ENCODE peak calls at places on chromosome 20, in six cellular contexts. One of them, this sample, is unnamed.

GRCh38 chr20:47243906-47244305 is 112.6 kb downstream of the ZMYND8 start:
- DNase-seq in SK-N-SH: no peak
- DNase-seq in K562: no peak
- DNase-seq in HepG2: no peak
- DNase-seq in H1: no peak
- DNase-seq in HCT116: no peak
- DNase-seq in this sample: no peak

GRCh38 chr20:50356522-50356880 is 153.7 kb upstream of the PTPN1 start:
- DNase-seq in SK-N-SH: no peak
- DNase-seq in HepG2: no peak
- DNase-seq in K562: no peak
- DNase-seq in HCT116: no peak
- DNase-seq in H1: no peak
- DNase-seq in this sample: no peak

GRCh38 chr20:7959484-7959883 is 19.2 kb upstream of the HAO1 start:
- DNase-seq in HepG2: no peak
- DNase-seq in SK-N-SH: no peak
- DNase-seq in HCT116: no peak
- DNase-seq in K562: no peak
- DNase-seq in H1: no peak
- DNase-seq in this sample: no peak

GRCh38 chr20:15399781-15400180 is 1062.4 kb upstream of the FLRT3 start:
- DNase-seq in HCT116: no peak
- DNase-seq in SK-N-SH: no peak
- DNase-seq in HepG2: no peak
- DNase-seq in K562: no peak
- DNase-seq in H1: no peak
- DNase-seq in this sample: no peak

GRCh38 chr20:36821964-36822437 is 48.4 kb upstream of the DSN1 start:
- DNase-seq in K562: peak
- DNase-seq in HepG2: no peak
- DNase-seq in SK-N-SH: no peak
- DNase-seq in H1: no peak
- DNase-seq in HCT116: no peak
- DNase-seq in this sample: no peak

GRCh38 chr20:49024220-49024619 is 21.9 kb upstream of the CSE1L start:
- DNase-seq in H1: no peak
- DNase-seq in HepG2: no peak
- DNase-seq in SK-N-SH: no peak
- DNase-seq in HCT116: no peak
- DNase-seq in K562: no peak
- DNase-seq in this sample: no peak

GRCh38 chr20:29448806-29449470 is 1808.5 kb upstream of the DEFB115 start:
- DNase-seq in K562: no peak
- DNase-seq in H1: no peak
- DNase-seq in SK-N-SH: peak
- DNase-seq in HepG2: no peak
- DNase-seq in HCT116: no peak
- DNase-seq in this sample: no peak

GRCh38 chr20:57434390-57434700 is 43.1 kb downstream of the RBM38 start:
- DNase-seq in H1: no peak
- DNase-seq in HCT116: no peak
- DNase-seq in SK-N-SH: no peak
- DNase-seq in HepG2: no peak
- DNase-seq in K562: no peak
- DNase-seq in this sample: no peak

GRCh38 chr20:54680872-54681297 is 205.5 kb downstream of the DOK5 start:
- DNase-seq in H1: no peak
- DNase-seq in HepG2: peak
- DNase-seq in HCT116: peak
- DNase-seq in K562: peak
- DNase-seq in SK-N-SH: peak
- DNase-seq in this sample: no peak

GRCh38 chr20:61054411-61054810 is 197.7 kb upstream of the CDH4 start:
- DNase-seq in K562: no peak
- DNase-seq in HCT116: no peak
- DNase-seq in H1: no peak
- DNase-seq in SK-N-SH: no peak
- DNase-seq in HepG2: no peak
- DNase-seq in this sample: no peak

GRCh38 chr20:61055642-61056041 is 196.4 kb upstream of the CDH4 start:
- DNase-seq in SK-N-SH: no peak
- DNase-seq in HCT116: no peak
- DNase-seq in HepG2: no peak
- DNase-seq in H1: no peak
- DNase-seq in K562: no peak
- DNase-seq in this sample: no peak

GRCh38 chr20:61056136-61056535 is 195.9 kb upstream of the CDH4 start:
- DNase-seq in K562: no peak
- DNase-seq in HCT116: no peak
- DNase-seq in SK-N-SH: no peak
- DNase-seq in HepG2: no peak
- DNase-seq in H1: no peak
- DNase-seq in this sample: no peak

GRCh38 chr20:61053487-61054277 is 198.4 kb upstream of the CDH4 start:
- DNase-seq in SK-N-SH: no peak
- DNase-seq in HCT116: no peak
- DNase-seq in K562: no peak
- DNase-seq in HepG2: no peak
- DNase-seq in H1: no peak
- DNase-seq in this sample: no peak

GRCh38 chr20:61055130-61055529 is 196.9 kb upstream of the CDH4 start:
- DNase-seq in HepG2: no peak
- DNase-seq in SK-N-SH: no peak
- DNase-seq in H1: no peak
- DNase-seq in HCT116: no peak
- DNase-seq in K562: no peak
- DNase-seq in this sample: no peak
- TF ChIP-seq CTCF in HepG2: no peak
- TF ChIP-seq CTCF in SK-N-SH: no peak
- TF ChIP-seq CTCF in H1: no peak
- TF ChIP-seq CTCF in HCT116: no peak
- TF ChIP-seq CTCF in K562: no peak
- TF ChIP-seq CTCF in this sample: no peak

GRCh38 chr20:60752741-60753420 is 499.2 kb upstream of the CDH4 start:
- DNase-seq in H1: no peak
- DNase-seq in K562: no peak
- DNase-seq in SK-N-SH: no peak
- DNase-seq in HepG2: no peak
- DNase-seq in HCT116: no peak
- DNase-seq in this sample: no peak

GRCh38 chr20:60750909-60751308 is 501.2 kb upstream of the CDH4 start:
- DNase-seq in H1: no peak
- DNase-seq in HCT116: no peak
- DNase-seq in K562: no peak
- DNase-seq in HepG2: no peak
- DNase-seq in SK-N-SH: no peak
- DNase-seq in this sample: no peak

GRCh38 chr20:60751826-60752225 is 500.2 kb upstream of the CDH4 start:
- DNase-seq in HCT116: no peak
- DNase-seq in SK-N-SH: no peak
- DNase-seq in HepG2: no peak
- DNase-seq in H1: no peak
- DNase-seq in K562: no peak
- DNase-seq in this sample: no peak

GRCh38 chr20:60748086-60748485 is 504.0 kb upstream of the CDH4 start:
- DNase-seq in H1: no peak
- DNase-seq in HepG2: no peak
- DNase-seq in HCT116: no peak
- DNase-seq in K562: no peak
- DNase-seq in SK-N-SH: no peak
- DNase-seq in this sample: no peak

GRCh38 chr20:60749804-60750602 is 502.1 kb upstream of the CDH4 start:
- DNase-seq in HepG2: no peak
- DNase-seq in H1: peak
- DNase-seq in SK-N-SH: peak
- DNase-seq in K562: peak
- DNase-seq in HCT116: no peak
- DNase-seq in this sample: no peak
- TF ChIP-seq JUND in HepG2: no peak
- TF ChIP-seq JUND in H1: no peak
- TF ChIP-seq JUND in SK-N-SH: no peak
- TF ChIP-seq JUND in K562: no peak
- TF ChIP-seq JUND in HCT116: no peak
- TF ChIP-seq JUND in this sample: no peak

GRCh38 chr20:51566594-51566993 is 24.1 kb upstream of the NFATC2 start:
- DNase-seq in HCT116: no peak
- DNase-seq in SK-N-SH: no peak
- DNase-seq in K562: no peak
- DNase-seq in HepG2: no peak
- DNase-seq in H1: no peak
- DNase-seq in this sample: no peak
- H3K4me3 ChIP-seq in HCT116: no peak
- H3K4me3 ChIP-seq in SK-N-SH: no peak
- H3K4me3 ChIP-seq in K562: no peak
- H3K4me3 ChIP-seq in HepG2: no peak
- H3K4me3 ChIP-seq in H1: no peak
- H3K4me3 ChIP-seq in this sample: no peak

GRCh38 chr20:61478094-61478493 is 226.0 kb downstream of the CDH4 start:
- DNase-seq in K562: no peak
- DNase-seq in SK-N-SH: no peak
- DNase-seq in HepG2: no peak
- DNase-seq in HCT116: no peak
- DNase-seq in H1: no peak
- DNase-seq in this sample: no peak

GRCh38 chr20:61482425-61482887 is 230.4 kb downstream of the CDH4 start:
- DNase-seq in HepG2: no peak
- DNase-seq in H1: no peak
- DNase-seq in SK-N-SH: no peak
- DNase-seq in K562: peak
- DNase-seq in HCT116: no peak
- DNase-seq in this sample: no peak

GRCh38 chr20:61478611-61479305 is 226.7 kb downstream of the CDH4 start:
- DNase-seq in K562: no peak
- DNase-seq in SK-N-SH: no peak
- DNase-seq in HepG2: no peak
- DNase-seq in HCT116: no peak
- DNase-seq in H1: no peak
- DNase-seq in this sample: no peak

GRCh38 chr20:61482901-61483300 is 230.8 kb downstream of the CDH4 start:
- DNase-seq in H1: no peak
- DNase-seq in HCT116: no peak
- DNase-seq in SK-N-SH: no peak
- DNase-seq in HepG2: no peak
- DNase-seq in K562: no peak
- DNase-seq in this sample: no peak

DNA sequence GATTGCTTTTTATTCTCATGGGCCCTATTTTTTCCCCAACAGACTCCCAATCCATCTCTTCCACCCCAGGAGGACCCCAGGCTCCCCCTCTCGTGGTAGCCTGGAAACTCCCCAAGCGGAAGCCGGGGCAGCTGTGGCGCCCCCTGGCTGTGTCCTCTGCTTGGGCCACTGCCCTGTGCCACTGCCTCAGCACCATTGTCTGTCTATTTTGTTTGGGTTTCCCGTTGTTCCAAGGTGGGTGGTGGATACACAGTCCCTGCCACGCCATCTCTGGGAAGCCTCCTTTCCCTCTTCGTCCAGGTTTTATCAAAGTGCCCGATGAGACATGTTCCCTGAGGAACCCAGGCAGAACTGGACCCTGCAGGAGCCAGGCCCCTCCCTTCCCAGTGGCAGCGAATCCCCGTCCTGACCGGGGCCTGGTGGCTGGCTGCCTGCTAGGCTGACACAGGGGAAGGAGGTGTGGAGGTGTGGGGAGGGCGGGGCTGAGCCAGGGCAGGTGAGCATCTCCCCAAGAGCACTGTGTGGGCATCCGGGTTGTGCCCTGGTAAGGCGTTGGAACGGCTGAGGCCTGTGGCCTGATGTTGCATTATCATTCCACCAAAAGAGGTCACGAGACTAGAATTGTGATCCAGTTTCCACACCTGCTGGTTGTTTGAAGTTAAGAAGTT is 228.2 kb downstream of the CDH4 start:
- DNase-seq in SK-N-SH: no peak
- DNase-seq in K562: no peak
- DNase-seq in HepG2: no peak
- DNase-seq in H1: no peak
- DNase-seq in HCT116: no peak
- DNase-seq in this sample: no peak
- TF ChIP-seq CTCF in SK-N-SH: no peak
- TF ChIP-seq CTCF in K562: peak
- TF ChIP-seq CTCF in HepG2: peak
- TF ChIP-seq CTCF in H1: peak
- TF ChIP-seq CTCF in HCT116: no peak
- TF ChIP-seq CTCF in this sample: no peak

DNA sequence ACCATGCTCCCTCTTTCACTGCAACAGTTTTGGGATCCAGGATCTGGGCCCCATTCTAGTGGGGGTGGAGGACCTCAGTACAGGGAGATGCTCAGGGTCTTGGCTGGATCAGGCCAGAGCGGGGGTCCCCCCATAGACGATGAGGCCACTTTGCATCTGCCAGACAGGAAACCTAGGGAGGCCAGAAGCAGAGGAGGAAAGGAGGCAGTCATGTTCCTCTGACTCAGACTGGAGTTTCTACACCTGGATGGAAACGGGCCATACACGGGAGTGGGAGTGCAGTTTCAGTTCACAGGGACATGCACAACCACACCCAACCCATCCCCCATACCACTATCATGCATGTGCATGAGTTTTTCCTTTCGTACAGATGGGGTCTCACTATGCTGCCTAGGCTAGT is 3.6 kb upstream of the EMILIN3 start:
- DNase-seq in HCT116: no peak
- DNase-seq in SK-N-SH: no peak
- DNase-seq in H1: no peak
- DNase-seq in K562: no peak
- DNase-seq in HepG2: no peak
- DNase-seq in this sample: peak
- TF ChIP-seq JUND in HCT116: no peak
- TF ChIP-seq JUND in SK-N-SH: no peak
- TF ChIP-seq JUND in H1: no peak
- TF ChIP-seq JUND in K562: no peak
- TF ChIP-seq JUND in HepG2: no peak
- TF ChIP-seq JUND in this sample: no peak

GRCh38 chr20:63409066-63409833 is 48.1 kb upstream of the CHRNA4 start:
- DNase-seq in H1: no peak
- DNase-seq in SK-N-SH: no peak
- DNase-seq in K562: no peak
- DNase-seq in HCT116: peak
- DNase-seq in HepG2: no peak
- DNase-seq in this sample: no peak
- H3K4me3 ChIP-seq in H1: no peak
- H3K4me3 ChIP-seq in SK-N-SH: no peak
- H3K4me3 ChIP-seq in K562: no peak
- H3K4me3 ChIP-seq in HCT116: peak
- H3K4me3 ChIP-seq in HepG2: no peak
- H3K4me3 ChIP-seq in this sample: no peak

DNA sequence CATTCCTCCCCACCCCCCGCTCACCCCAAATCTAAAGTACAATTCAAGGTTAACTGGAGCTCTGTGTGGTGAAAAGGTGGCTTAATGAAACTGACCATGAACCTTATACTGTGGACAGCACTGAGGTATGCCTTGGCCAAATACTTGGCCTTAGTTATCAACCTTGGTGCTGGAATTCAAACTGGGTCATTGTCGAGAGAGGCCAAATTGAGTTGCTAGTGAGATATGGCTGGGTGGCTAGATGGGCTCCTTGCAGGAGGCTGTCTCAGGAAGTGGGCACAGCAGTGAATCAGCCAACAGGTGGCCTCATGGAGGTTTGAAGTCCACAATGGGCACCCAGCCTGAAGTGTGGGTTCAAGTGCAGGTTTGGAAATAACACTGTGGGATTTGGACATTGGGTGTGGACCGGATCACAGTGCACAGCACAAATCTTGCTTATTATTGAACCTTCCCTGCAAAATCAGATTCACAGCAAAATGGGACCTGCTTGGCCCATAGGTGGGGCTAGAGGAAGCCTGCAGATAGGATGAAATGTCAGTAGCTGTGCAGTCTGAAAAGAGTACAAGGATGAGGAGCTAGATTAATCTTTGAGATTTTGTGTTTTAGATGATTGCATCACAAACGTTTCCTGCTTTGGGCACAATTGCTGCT is 5.6 kb upstream of the BTBD3 start:
- DNase-seq in SK-N-SH: peak
- DNase-seq in H1: no peak
- DNase-seq in HCT116: no peak
- DNase-seq in HepG2: peak
- DNase-seq in K562: no peak
- DNase-seq in this sample: no peak
- TF ChIP-seq CTCF in SK-N-SH: peak
- TF ChIP-seq CTCF in H1: peak
- TF ChIP-seq CTCF in HCT116: peak
- TF ChIP-seq CTCF in HepG2: peak
- TF ChIP-seq CTCF in K562: peak
- TF ChIP-seq CTCF in this sample: peak